ENCODE peak calls at places on chromosomes 2 and 18, in eight cellular contexts. F is T-helper 9 cell; M is NCI-H2029; V is pulmonary artery endothelial cell; W is body of pancreas; R is activated CD4-positive, alpha-beta T cell treated with anti-CD3 and anti-CD28 coated beads for 1 hour; L is activated T-cell treated with anti-CD3 and anti-CD28 coated beads for 48 hours; B is T-cell. K is an unnamed sample.

GRCh38 chr2:188512456-188512855 is 220.8 kb downstream of the GULP1 start:
- DNase-seq in F (no peak), V (peak), L (no peak), B (no peak), M (peak), W (no peak), R (no peak), K (no peak)

GRCh38 chr18:44592639-44593038 is 88.0 kb upstream of the SETBP1 start:
- DNase-seq in V (no peak), R (no peak), B (no peak), L (no peak), F (no peak), W (no peak), M (no peak), K (no peak)

GRCh38 chr2:223930002-223930976 is 14.8 kb downstream of the WDFY1 start:
- DNase-seq in F (no peak), L (no peak), M (no peak), W (peak), V (no peak), R (no peak), B (no peak), K (no peak)

GRCh38 chr2:168244318-168244717 is 3.1 kb downstream of the STK39 start:
- DNase-seq in M (peak), W (peak), V (no peak), F (no peak), L (peak), B (peak), R (no peak), K (peak)

GRCh38 chr2:176138526-176139169 is 9.1 kb downstream of the HOXD8 start:
- DNase-seq in M (peak), V (no peak), W (no peak), F (no peak), L (no peak), R (no peak), B (no peak), K (no peak)

GRCh38 chr18:24875286-24875685 is 414.8 kb downstream of the HRH4 start:
- DNase-seq in F (no peak), B (no peak), R (no peak), V (no peak), L (no peak), W (no peak), M (no peak), K (no peak)

GRCh38 chr2:233663911-233664310 is 7.8 kb upstream of the UGT1A9 start:
- DNase-seq in L (no peak), V (no peak), R (no peak), F (no peak), B (no peak), M (no peak), W (no peak), K (no peak)

GRCh38 chr2:227411320-227411989 is 23.7 kb upstream of the SCYGR1 start:
- DNase-seq in F (no peak), V (no peak), M (no peak), B (no peak), W (no peak), R (no peak), L (peak), K (no peak)

GRCh38 chr2:119756837-119757236 is 2.9 kb upstream of the PTPN4 start:
- DNase-seq in R (no peak), W (peak), B (no peak), L (peak), V (peak), M (no peak), F (no peak), K (no peak)

GRCh38 chr2:211085056-211085680 is 528.8 kb downstream of the CPS1 start:
- DNase-seq in B (no peak), M (peak), V (no peak), W (peak), L (no peak), F (no peak), R (no peak), K (no peak)

GRCh38 chr2:237297421-237298155 is 116.4 kb downstream of the COL6A3 start:
- DNase-seq in V (no peak), M (no peak), R (no peak), L (no peak), W (no peak), F (no peak), B (no peak), K (no peak)

GRCh38 chr2:237939251-237939650 is 27.6 kb upstream of the UBE2F start:
- DNase-seq in V (no peak), B (no peak), W (no peak), L (no peak), M (peak), R (no peak), F (no peak), K (no peak)

GRCh38 chr2:43269074-43269572 is 42.7 kb upstream of the ZFP36L2 start:
- DNase-seq in W (peak), M (no peak), F (no peak), V (peak), B (no peak), R (no peak), L (no peak), K (no peak)

K was measured in T follicular helper cell.